ENCODE peak calls at places on chromosome 1, in eight cellular contexts. N is stimulated activated CD8-positive, alpha-beta memory T cell treated with anti-CD3 and anti-CD28 coated beads, Interleukin-15, amount 100 ng/mL, for 24 hours; Y is lower lobe of right lung; Z is omental fat pad; H is cardiac septum; M is NCI-H1436; V is HTR-8/SVneo; L is thoracic aorta. W is an unnamed sample.
A peak's percentile ranks its signal among the peaks of the same experiment; 100 is the strongest.

GRCh38 chr1:221801773-221802516 is 60.1 kb upstream of the DUSP10 start:
- DNase-seq in Y (no peak), L (no peak), M (no peak), N (no peak), V (peak; percentile 14), H (no peak), Z (no peak), W (peak; percentile 14)

GRCh38 chr1:1329304-1330210 is 1.5 kb upstream of the TAS1R3 start:
- DNase-seq in Z (no peak), Y (no peak), N (no peak), H (no peak), L (no peak), M (no peak), V (no peak), W (no peak)

GRCh38 chr1:159205225-159205624 is 550 bp downstream of the ACKR1 start:
- DNase-seq in L (no peak), H (no peak), V (no peak), Y (no peak), Z (no peak), M (no peak), N (no peak), W (no peak)

GRCh38 chr1:198168180-198168579 is 11.4 kb downstream of the NEK7 start:
- DNase-seq in V (no peak), L (no peak), H (no peak), M (no peak), Z (no peak), Y (no peak), N (no peak), W (no peak)

GRCh38 chr1:91651671-91652071 is 151.0 kb downstream of the CDC7 start:
- DNase-seq in Y (no peak), V (no peak), L (peak; percentile 40), N (no peak), M (no peak), Z (peak; percentile 36), H (no peak), W (no peak)

GRCh38 chr1:6580588-6581270 is 935 bp downstream of the ZBTB48 start:
- DNase-seq in H (no peak), M (no peak), Y (peak; percentile 58), L (no peak), Z (no peak), N (no peak), V (no peak), W (no peak)

GRCh38 chr1:30928789-30929134 is 20.2 kb upstream of the SDC3 start:
- DNase-seq in L (no peak), H (no peak), Z (no peak), V (no peak), M (no peak), Y (no peak), N (no peak), W (no peak)

GRCh38 chr1:201628490-201628889 is 89.6 kb downstream of the NAV1 start:
- DNase-seq in Z (no peak), H (no peak), N (no peak), M (peak; percentile 95), L (no peak), Y (no peak), V (no peak), W (peak; percentile 20)

GRCh38 chr1:59342801-59343575 is 46.1 kb downstream of the FGGY start:
- DNase-seq in N (no peak), M (no peak), V (no peak), Z (no peak), L (no peak), H (no peak), Y (no peak), W (no peak)

GRCh38 chr1:225451340-225451739 is 23.5 kb upstream of the LBR start:
- DNase-seq in V (no peak), N (no peak), Y (no peak), L (no peak), M (no peak), H (no peak), Z (no peak), W (peak; percentile 55)

GRCh38 chr1:204041232-204041767 is 31.6 kb upstream of the SOX13 start:
- DNase-seq in M (peak; percentile 71), Y (no peak), Z (no peak), N (no peak), V (no peak), L (peak; percentile 9), H (no peak), W (no peak)